ENCODE peak calls at places on chromosomes 12 and 14, in eight cellular contexts. One of them, this sample, is unnamed.

GRCh38 chr12:42978718-42979117 is 389.2 kb upstream of the PRICKLE1 start:
- DNase-seq in endodermal cell: no peak
- DNase-seq in cardiac fibroblast: no peak
- DNase-seq in right atrium auricular region: no peak
- DNase-seq in transverse colon: no peak
- DNase-seq in HCT116: no peak
- DNase-seq in psoas muscle: no peak
- DNase-seq in cardiac muscle cell: no peak
- DNase-seq in this sample: no peak

GRCh38 chr14:67371247-67372148 is 11.4 kb downstream of the EIF2S1 start:
- DNase-seq in cardiac muscle cell: no peak
- DNase-seq in right atrium auricular region: no peak
- DNase-seq in cardiac fibroblast: peak; percentile 39
- DNase-seq in endodermal cell: no peak
- DNase-seq in HCT116: no peak
- DNase-seq in psoas muscle: no peak
- DNase-seq in transverse colon: no peak
- DNase-seq in this sample: no peak

GRCh38 chr14:99554757-99555531 is 49.1 kb downstream of the CCDC85C start:
- DNase-seq in HCT116: no peak
- DNase-seq in right atrium auricular region: no peak
- DNase-seq in transverse colon: peak; percentile 66
- DNase-seq in cardiac muscle cell: no peak
- DNase-seq in psoas muscle: no peak
- DNase-seq in endodermal cell: no peak
- DNase-seq in cardiac fibroblast: no peak
- DNase-seq in this sample: no peak

GRCh38 chr12:31849090-31849687 is 110.0 kb upstream of the RESF1 start:
- DNase-seq in cardiac muscle cell: peak; percentile 35
- DNase-seq in psoas muscle: no peak
- DNase-seq in right atrium auricular region: no peak
- DNase-seq in cardiac fibroblast: no peak
- DNase-seq in endodermal cell: no peak
- DNase-seq in HCT116: peak; percentile 54
- DNase-seq in transverse colon: no peak
- DNase-seq in this sample: no peak

GRCh38 chr14:100100032-100100405 is 34.8 kb downstream of the EVL start:
- DNase-seq in cardiac muscle cell: no peak
- DNase-seq in endodermal cell: no peak
- DNase-seq in cardiac fibroblast: no peak
- DNase-seq in transverse colon: no peak
- DNase-seq in psoas muscle: no peak
- DNase-seq in HCT116: no peak
- DNase-seq in right atrium auricular region: no peak
- DNase-seq in this sample: no peak

GRCh38 chr14:92207928-92208265 is 86.1 kb downstream of the CPSF2 start:
- DNase-seq in psoas muscle: no peak
- DNase-seq in right atrium auricular region: no peak
- DNase-seq in HCT116: no peak
- DNase-seq in cardiac muscle cell: no peak
- DNase-seq in transverse colon: no peak
- DNase-seq in cardiac fibroblast: no peak
- DNase-seq in endodermal cell: no peak
- DNase-seq in this sample: no peak

GRCh38 chr12:131034631-131035267 is 81.0 kb downstream of the ADGRD1 start:
- DNase-seq in HCT116: no peak
- DNase-seq in transverse colon: no peak
- DNase-seq in right atrium auricular region: no peak
- DNase-seq in cardiac muscle cell: no peak
- DNase-seq in endodermal cell: no peak
- DNase-seq in psoas muscle: no peak
- DNase-seq in cardiac fibroblast: no peak
- DNase-seq in this sample: no peak

GRCh38 chr14:24911324-24912095 is 138.4 kb downstream of the STXBP6 start:
- DNase-seq in cardiac muscle cell: no peak
- DNase-seq in right atrium auricular region: no peak
- DNase-seq in cardiac fibroblast: peak; percentile 93
- DNase-seq in transverse colon: no peak
- DNase-seq in endodermal cell: no peak
- DNase-seq in HCT116: no peak
- DNase-seq in psoas muscle: no peak
- DNase-seq in this sample: no peak

GRCh38 chr14:73758392-73759182 is 44.4 kb upstream of the PNMA1 start:
- DNase-seq in psoas muscle: peak; percentile 73
- DNase-seq in cardiac fibroblast: peak; percentile 63
- DNase-seq in transverse colon: peak; percentile 87
- DNase-seq in endodermal cell: peak; percentile 95
- DNase-seq in right atrium auricular region: peak; percentile 75
- DNase-seq in cardiac muscle cell: peak; percentile 70
- DNase-seq in HCT116: peak; percentile 63
- DNase-seq in this sample: no peak

GRCh38 chr14:76336876-76337275 is 39.1 kb upstream of the ESRRB start:
- DNase-seq in cardiac fibroblast: no peak
- DNase-seq in psoas muscle: no peak
- DNase-seq in HCT116: no peak
- DNase-seq in endodermal cell: no peak
- DNase-seq in transverse colon: no peak
- DNase-seq in right atrium auricular region: no peak
- DNase-seq in cardiac muscle cell: no peak
- DNase-seq in this sample: no peak

GRCh38 chr12:94235894-94236293 is 87.5 kb downstream of the PLXNC1 start:
- DNase-seq in cardiac fibroblast: no peak
- DNase-seq in endodermal cell: no peak
- DNase-seq in right atrium auricular region: no peak
- DNase-seq in cardiac muscle cell: no peak
- DNase-seq in psoas muscle: no peak
- DNase-seq in transverse colon: no peak
- DNase-seq in HCT116: no peak
- DNase-seq in this sample: no peak

GRCh38 chr12:113898466-113898865 is 67.7 kb downstream of the RBM19 start:
- DNase-seq in right atrium auricular region: no peak
- DNase-seq in psoas muscle: no peak
- DNase-seq in HCT116: no peak
- DNase-seq in transverse colon: no peak
- DNase-seq in cardiac fibroblast: no peak
- DNase-seq in cardiac muscle cell: no peak
- DNase-seq in endodermal cell: no peak
- DNase-seq in this sample: no peak

GRCh38 chr12:30090258-30090657 is 306.5 kb upstream of the TMTC1 start:
- DNase-seq in right atrium auricular region: no peak
- DNase-seq in cardiac fibroblast: no peak
- DNase-seq in cardiac muscle cell: peak; percentile 1
- DNase-seq in transverse colon: no peak
- DNase-seq in psoas muscle: no peak
- DNase-seq in endodermal cell: no peak
- DNase-seq in HCT116: no peak
- DNase-seq in this sample: no peak

GRCh38 chr12:79424109-79424721 is 266.5 kb downstream of the PAWR start:
- DNase-seq in cardiac fibroblast: peak; percentile 91
- DNase-seq in psoas muscle: no peak
- DNase-seq in cardiac muscle cell: no peak
- DNase-seq in endodermal cell: no peak
- DNase-seq in transverse colon: no peak
- DNase-seq in HCT116: no peak
- DNase-seq in right atrium auricular region: no peak
- DNase-seq in this sample: peak; percentile 93

GRCh38 chr14:83467811-83468210 is 1934.2 kb upstream of the SEL1L start:
- DNase-seq in HCT116: no peak
- DNase-seq in right atrium auricular region: no peak
- DNase-seq in endodermal cell: no peak
- DNase-seq in cardiac muscle cell: no peak
- DNase-seq in transverse colon: no peak
- DNase-seq in psoas muscle: no peak
- DNase-seq in cardiac fibroblast: no peak
- DNase-seq in this sample: no peak

GRCh38 chr12:106123551-106123991 is 15.2 kb downstream of the NUAK1 start:
- DNase-seq in psoas muscle: peak; percentile 81
- DNase-seq in cardiac muscle cell: no peak
- DNase-seq in endodermal cell: peak; percentile 58
- DNase-seq in transverse colon: peak; percentile 34
- DNase-seq in HCT116: no peak
- DNase-seq in cardiac fibroblast: no peak
- DNase-seq in right atrium auricular region: no peak
- DNase-seq in this sample: no peak

GRCh38 chr12:102526701-102527100 is 46.3 kb upstream of the IGF1 start:
- DNase-seq in cardiac muscle cell: no peak
- DNase-seq in cardiac fibroblast: peak; percentile 39
- DNase-seq in psoas muscle: no peak
- DNase-seq in right atrium auricular region: no peak
- DNase-seq in endodermal cell: no peak
- DNase-seq in HCT116: no peak
- DNase-seq in transverse colon: no peak
- DNase-seq in this sample: no peak

GRCh38 chr14:87944987-87945604 is 47.9 kb downstream of the GALC start:
- DNase-seq in psoas muscle: no peak
- DNase-seq in endodermal cell: no peak
- DNase-seq in cardiac fibroblast: peak; percentile 79
- DNase-seq in HCT116: peak; percentile 33
- DNase-seq in transverse colon: no peak
- DNase-seq in right atrium auricular region: no peak
- DNase-seq in cardiac muscle cell: peak; percentile 52
- DNase-seq in this sample: peak; percentile 24

GRCh38 chr14:65961004-65961403 is 525.2 kb upstream of the CCDC196 start:
- DNase-seq in transverse colon: peak; percentile 68
- DNase-seq in psoas muscle: peak; percentile 43
- DNase-seq in cardiac fibroblast: peak; percentile 70
- DNase-seq in endodermal cell: peak; percentile 93
- DNase-seq in cardiac muscle cell: peak; percentile 62
- DNase-seq in HCT116: peak; percentile 24
- DNase-seq in right atrium auricular region: peak; percentile 65
- DNase-seq in this sample: no peak

GRCh38 chr12:130066742-130067141 is 95.5 kb upstream of the FZD10 start:
- DNase-seq in endodermal cell: no peak
- DNase-seq in psoas muscle: no peak
- DNase-seq in cardiac muscle cell: no peak
- DNase-seq in transverse colon: no peak
- DNase-seq in cardiac fibroblast: no peak
- DNase-seq in HCT116: no peak
- DNase-seq in right atrium auricular region: no peak
- DNase-seq in this sample: no peak

GRCh38 chr14:23580152-23580926 is 1.7 kb upstream of the JPH4 start:
- DNase-seq in right atrium auricular region: no peak
- DNase-seq in psoas muscle: no peak
- DNase-seq in cardiac fibroblast: no peak
- DNase-seq in cardiac muscle cell: no peak
- DNase-seq in HCT116: no peak
- DNase-seq in transverse colon: no peak
- DNase-seq in endodermal cell: peak; percentile 39
- DNase-seq in this sample: no peak

GRCh38 chr12:52662093-52663006 is 10.3 kb upstream of the KRT2 start:
- DNase-seq in HCT116: no peak
- DNase-seq in cardiac fibroblast: no peak
- DNase-seq in psoas muscle: no peak
- DNase-seq in transverse colon: no peak
- DNase-seq in right atrium auricular region: no peak
- DNase-seq in endodermal cell: no peak
- DNase-seq in cardiac muscle cell: no peak
- DNase-seq in this sample: no peak

GRCh38 chr12:90543841-90544240 is 411.1 kb downstream of the CCER1 start:
- DNase-seq in psoas muscle: no peak
- DNase-seq in transverse colon: no peak
- DNase-seq in endodermal cell: no peak
- DNase-seq in cardiac fibroblast: peak; percentile 29
- DNase-seq in cardiac muscle cell: no peak
- DNase-seq in right atrium auricular region: no peak
- DNase-seq in HCT116: no peak
- DNase-seq in this sample: no peak

GRCh38 chr14:104681689-104682074 is 7.7 kb upstream of the INF2 start:
- DNase-seq in psoas muscle: peak; percentile 87
- DNase-seq in transverse colon: peak; percentile 92
- DNase-seq in cardiac fibroblast: peak; percentile 93
- DNase-seq in endodermal cell: peak; percentile 96
- DNase-seq in HCT116: no peak
- DNase-seq in cardiac muscle cell: peak; percentile 80
- DNase-seq in right atrium auricular region: peak; percentile 88
- DNase-seq in this sample: no peak

GRCh38 chr14:102510616-102511520 is 1.3 kb upstream of the ANKRD9 start:
- DNase-seq in HCT116: no peak
- DNase-seq in cardiac muscle cell: peak; percentile 88
- DNase-seq in endodermal cell: peak; percentile 98
- DNase-seq in right atrium auricular region: no peak
- DNase-seq in cardiac fibroblast: no peak
- DNase-seq in transverse colon: peak; percentile 92
- DNase-seq in psoas muscle: no peak
- DNase-seq in this sample: no peak

GRCh38 chr12:120737557-120738251 is 12.1 kb downstream of the ACADS start:
- DNase-seq in psoas muscle: no peak
- DNase-seq in cardiac muscle cell: peak; percentile 45
- DNase-seq in HCT116: no peak
- DNase-seq in cardiac fibroblast: peak; percentile 17
- DNase-seq in transverse colon: no peak
- DNase-seq in endodermal cell: peak; percentile 91
- DNase-seq in right atrium auricular region: no peak
- DNase-seq in this sample: no peak
- TF ChIP-seq CTCF in psoas muscle: no peak
- TF ChIP-seq CTCF in cardiac muscle cell: peak; percentile 42
- TF ChIP-seq CTCF in HCT116: no peak
- TF ChIP-seq CTCF in cardiac fibroblast: peak; percentile 44
- TF ChIP-seq CTCF in transverse colon: no peak
- TF ChIP-seq CTCF in endodermal cell: peak; percentile 67
- TF ChIP-seq CTCF in right atrium auricular region: no peak
- TF ChIP-seq CTCF in this sample: peak; percentile 59

GRCh38 chr14:20626274-20626673 is 15.2 kb downstream of the OR6S1 start:
- DNase-seq in psoas muscle: no peak
- DNase-seq in right atrium auricular region: no peak
- DNase-seq in endodermal cell: no peak
- DNase-seq in cardiac fibroblast: no peak
- DNase-seq in HCT116: no peak
- DNase-seq in cardiac muscle cell: no peak
- DNase-seq in transverse colon: no peak
- DNase-seq in this sample: no peak
- H3K4me3 ChIP-seq in psoas muscle: peak overlapping the region; percentile 58
- H3K4me3 ChIP-seq in right atrium auricular region: peak overlapping the region; percentile 18
- H3K4me3 ChIP-seq in endodermal cell: peak overlapping the region; percentile 93
- H3K4me3 ChIP-seq in cardiac fibroblast: no peak overlapping the region
- H3K4me3 ChIP-seq in HCT116: no peak overlapping the region
- H3K4me3 ChIP-seq in cardiac muscle cell: peak overlapping the region; percentile 31
- H3K4me3 ChIP-seq in transverse colon: no peak overlapping the region
- H3K4me3 ChIP-seq in this sample: no peak overlapping the region

GRCh38 chr14:75294649-75295033 is 16.0 kb downstream of the FOS start:
- DNase-seq in cardiac muscle cell: peak; percentile 25
- DNase-seq in transverse colon: no peak
- DNase-seq in HCT116: no peak
- DNase-seq in right atrium auricular region: no peak
- DNase-seq in endodermal cell: peak; percentile 78
- DNase-seq in cardiac fibroblast: peak; percentile 37
- DNase-seq in psoas muscle: no peak
- DNase-seq in this sample: no peak
- TF ChIP-seq CTCF in cardiac muscle cell: no peak
- TF ChIP-seq CTCF in transverse colon: no peak
- TF ChIP-seq CTCF in HCT116: peak; percentile 19
- TF ChIP-seq CTCF in right atrium auricular region: no peak
- TF ChIP-seq CTCF in endodermal cell: no peak
- TF ChIP-seq CTCF in cardiac fibroblast: no peak
- TF ChIP-seq CTCF in psoas muscle: no peak
- TF ChIP-seq CTCF in this sample: no peak

DNA sequence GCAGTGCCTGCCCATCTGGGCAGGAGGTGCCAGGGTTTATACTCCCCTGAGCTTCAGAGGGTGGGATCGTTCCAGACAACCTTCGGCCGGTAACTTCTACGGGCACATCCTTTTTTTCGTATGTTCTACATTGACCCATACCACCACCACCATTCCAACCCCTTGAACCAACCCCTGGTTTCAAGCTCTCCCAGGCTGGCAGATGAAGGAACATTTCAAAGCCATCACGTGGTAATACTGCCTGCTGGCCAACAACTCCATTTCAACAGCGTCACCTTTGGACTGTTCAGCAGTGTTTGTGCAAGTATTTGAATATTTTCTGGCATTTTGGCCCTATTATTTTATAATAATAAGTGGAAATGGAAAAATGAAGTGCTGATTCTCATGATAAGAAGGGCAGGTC is 162.3 kb downstream of the ZFP36L1 start:
- DNase-seq in endodermal cell: peak; percentile 12
- DNase-seq in transverse colon: no peak
- DNase-seq in HCT116: no peak
- DNase-seq in right atrium auricular region: no peak
- DNase-seq in psoas muscle: no peak
- DNase-seq in cardiac muscle cell: no peak
- DNase-seq in cardiac fibroblast: no peak
- DNase-seq in this sample: no peak
- H3K4me3 ChIP-seq in endodermal cell: no peak overlapping the region
- H3K4me3 ChIP-seq in transverse colon: no peak overlapping the region
- H3K4me3 ChIP-seq in HCT116: no peak overlapping the region
- H3K4me3 ChIP-seq in right atrium auricular region: no peak overlapping the region
- H3K4me3 ChIP-seq in psoas muscle: no peak overlapping the region
- H3K4me3 ChIP-seq in cardiac muscle cell: no peak overlapping the region
- H3K4me3 ChIP-seq in cardiac fibroblast: no peak overlapping the region
- H3K4me3 ChIP-seq in this sample: no peak overlapping the region